ENCODE peak calls at places on chromosomes 16 and 17, in ten cellular contexts. One of them, this sample, is unnamed.

GRCh38 chr16:57912529-57913260 is 58.2 kb downstream of the CNGB1 start:
- DNase-seq in T-helper 1 cell: no peak
- DNase-seq in AG20443: no peak
- DNase-seq in fibroblast of villous mesenchyme: no peak
- DNase-seq in H7: no peak
- DNase-seq in RCC 7860: no peak
- DNase-seq in stimulated activated CD4-positive, alpha-beta T cell treated with anti-CD3 and anti-CD28 coated beads, Interleukin-2, amount 100 ng/mL, for 24 hours: no peak
- DNase-seq in uterus: no peak
- DNase-seq in activated effector memory CD4-positive, alpha-beta T cell treated with Interleukin-2 at 50 U/mL for 16 hours: no peak
- DNase-seq in activated CD4-positive, alpha-beta T cell treated with anti-CD3 and anti-CD28 coated beads, Interleukin-2, amount 50 U/mL, for 48 hours: no peak
- DNase-seq in this sample: no peak

GRCh38 chr17:47980516-47980915 is 9.6 kb downstream of the CDK5RAP3 start:
- DNase-seq in T-helper 1 cell: no peak
- DNase-seq in uterus: no peak
- DNase-seq in activated CD4-positive, alpha-beta T cell treated with anti-CD3 and anti-CD28 coated beads, Interleukin-2, amount 50 U/mL, for 48 hours: no peak
- DNase-seq in stimulated activated CD4-positive, alpha-beta T cell treated with anti-CD3 and anti-CD28 coated beads, Interleukin-2, amount 100 ng/mL, for 24 hours: no peak
- DNase-seq in H7: no peak
- DNase-seq in RCC 7860: no peak
- DNase-seq in AG20443: no peak
- DNase-seq in activated effector memory CD4-positive, alpha-beta T cell treated with Interleukin-2 at 50 U/mL for 16 hours: no peak
- DNase-seq in fibroblast of villous mesenchyme: no peak
- DNase-seq in this sample: no peak

GRCh38 chr16:31200821-31201510 is 1.6 kb downstream of the PYCARD start:
- DNase-seq in H7: no peak
- DNase-seq in AG20443: no peak
- DNase-seq in stimulated activated CD4-positive, alpha-beta T cell treated with anti-CD3 and anti-CD28 coated beads, Interleukin-2, amount 100 ng/mL, for 24 hours: peak
- DNase-seq in T-helper 1 cell: peak
- DNase-seq in activated CD4-positive, alpha-beta T cell treated with anti-CD3 and anti-CD28 coated beads, Interleukin-2, amount 50 U/mL, for 48 hours: peak
- DNase-seq in RCC 7860: no peak
- DNase-seq in activated effector memory CD4-positive, alpha-beta T cell treated with Interleukin-2 at 50 U/mL for 16 hours: peak
- DNase-seq in fibroblast of villous mesenchyme: peak
- DNase-seq in uterus: no peak
- DNase-seq in this sample: no peak

GRCh38 chr16:88472637-88473205 is 19.6 kb downstream of the ZFPM1 start:
- DNase-seq in activated CD4-positive, alpha-beta T cell treated with anti-CD3 and anti-CD28 coated beads, Interleukin-2, amount 50 U/mL, for 48 hours: no peak
- DNase-seq in fibroblast of villous mesenchyme: peak
- DNase-seq in activated effector memory CD4-positive, alpha-beta T cell treated with Interleukin-2 at 50 U/mL for 16 hours: no peak
- DNase-seq in T-helper 1 cell: no peak
- DNase-seq in stimulated activated CD4-positive, alpha-beta T cell treated with anti-CD3 and anti-CD28 coated beads, Interleukin-2, amount 100 ng/mL, for 24 hours: no peak
- DNase-seq in RCC 7860: no peak
- DNase-seq in H7: no peak
- DNase-seq in uterus: no peak
- DNase-seq in AG20443: no peak
- DNase-seq in this sample: no peak

GRCh38 chr16:12321363-12321762 is 344.8 kb downstream of the SNX29 start:
- DNase-seq in AG20443: no peak
- DNase-seq in H7: no peak
- DNase-seq in activated CD4-positive, alpha-beta T cell treated with anti-CD3 and anti-CD28 coated beads, Interleukin-2, amount 50 U/mL, for 48 hours: no peak
- DNase-seq in RCC 7860: no peak
- DNase-seq in activated effector memory CD4-positive, alpha-beta T cell treated with Interleukin-2 at 50 U/mL for 16 hours: no peak
- DNase-seq in uterus: no peak
- DNase-seq in T-helper 1 cell: no peak
- DNase-seq in stimulated activated CD4-positive, alpha-beta T cell treated with anti-CD3 and anti-CD28 coated beads, Interleukin-2, amount 100 ng/mL, for 24 hours: no peak
- DNase-seq in fibroblast of villous mesenchyme: no peak
- DNase-seq in this sample: no peak

GRCh38 chr17:65243838-65244237 is 106.7 kb downstream of the RGS9 start:
- DNase-seq in activated CD4-positive, alpha-beta T cell treated with anti-CD3 and anti-CD28 coated beads, Interleukin-2, amount 50 U/mL, for 48 hours: peak
- DNase-seq in T-helper 1 cell: no peak
- DNase-seq in uterus: no peak
- DNase-seq in RCC 7860: peak
- DNase-seq in H7: peak
- DNase-seq in activated effector memory CD4-positive, alpha-beta T cell treated with Interleukin-2 at 50 U/mL for 16 hours: no peak
- DNase-seq in AG20443: peak
- DNase-seq in stimulated activated CD4-positive, alpha-beta T cell treated with anti-CD3 and anti-CD28 coated beads, Interleukin-2, amount 100 ng/mL, for 24 hours: no peak
- DNase-seq in fibroblast of villous mesenchyme: no peak
- DNase-seq in this sample: no peak

GRCh38 chr16:24853830-24854229 is 8.1 kb downstream of the SLC5A11 start:
- DNase-seq in H7: peak
- DNase-seq in T-helper 1 cell: no peak
- DNase-seq in RCC 7860: no peak
- DNase-seq in AG20443: peak
- DNase-seq in uterus: peak
- DNase-seq in activated effector memory CD4-positive, alpha-beta T cell treated with Interleukin-2 at 50 U/mL for 16 hours: no peak
- DNase-seq in stimulated activated CD4-positive, alpha-beta T cell treated with anti-CD3 and anti-CD28 coated beads, Interleukin-2, amount 100 ng/mL, for 24 hours: no peak
- DNase-seq in activated CD4-positive, alpha-beta T cell treated with anti-CD3 and anti-CD28 coated beads, Interleukin-2, amount 50 U/mL, for 48 hours: no peak
- DNase-seq in fibroblast of villous mesenchyme: peak
- DNase-seq in this sample: no peak

GRCh38 chr17:5973410-5973809 is 96.8 kb upstream of the WSCD1 start:
- DNase-seq in activated effector memory CD4-positive, alpha-beta T cell treated with Interleukin-2 at 50 U/mL for 16 hours: no peak
- DNase-seq in RCC 7860: no peak
- DNase-seq in uterus: no peak
- DNase-seq in H7: no peak
- DNase-seq in T-helper 1 cell: no peak
- DNase-seq in stimulated activated CD4-positive, alpha-beta T cell treated with anti-CD3 and anti-CD28 coated beads, Interleukin-2, amount 100 ng/mL, for 24 hours: no peak
- DNase-seq in AG20443: no peak
- DNase-seq in fibroblast of villous mesenchyme: no peak
- DNase-seq in activated CD4-positive, alpha-beta T cell treated with anti-CD3 and anti-CD28 coated beads, Interleukin-2, amount 50 U/mL, for 48 hours: no peak
- DNase-seq in this sample: no peak

GRCh38 chr16:28981517-28981916 is 3.3 kb upstream of the LAT start:
- DNase-seq in RCC 7860: peak
- DNase-seq in fibroblast of villous mesenchyme: no peak
- DNase-seq in activated effector memory CD4-positive, alpha-beta T cell treated with Interleukin-2 at 50 U/mL for 16 hours: no peak
- DNase-seq in stimulated activated CD4-positive, alpha-beta T cell treated with anti-CD3 and anti-CD28 coated beads, Interleukin-2, amount 100 ng/mL, for 24 hours: peak
- DNase-seq in uterus: no peak
- DNase-seq in AG20443: peak
- DNase-seq in T-helper 1 cell: no peak
- DNase-seq in activated CD4-positive, alpha-beta T cell treated with anti-CD3 and anti-CD28 coated beads, Interleukin-2, amount 50 U/mL, for 48 hours: peak
- DNase-seq in H7: peak
- DNase-seq in this sample: no peak

GRCh38 chr17:43125967-43126910 is 1.1 kb upstream of the BRCA1 start:
- DNase-seq in T-helper 1 cell: no peak
- DNase-seq in activated CD4-positive, alpha-beta T cell treated with anti-CD3 and anti-CD28 coated beads, Interleukin-2, amount 50 U/mL, for 48 hours: no peak
- DNase-seq in fibroblast of villous mesenchyme: peak
- DNase-seq in uterus: no peak
- DNase-seq in stimulated activated CD4-positive, alpha-beta T cell treated with anti-CD3 and anti-CD28 coated beads, Interleukin-2, amount 100 ng/mL, for 24 hours: no peak
- DNase-seq in RCC 7860: no peak
- DNase-seq in activated effector memory CD4-positive, alpha-beta T cell treated with Interleukin-2 at 50 U/mL for 16 hours: no peak
- DNase-seq in AG20443: no peak
- DNase-seq in H7: peak
- DNase-seq in this sample: no peak

GRCh38 chr16:24729243-24729966 is at the start of gene TNRC6A:
- DNase-seq in fibroblast of villous mesenchyme: peak
- DNase-seq in uterus: peak
- DNase-seq in AG20443: peak
- DNase-seq in activated effector memory CD4-positive, alpha-beta T cell treated with Interleukin-2 at 50 U/mL for 16 hours: peak
- DNase-seq in activated CD4-positive, alpha-beta T cell treated with anti-CD3 and anti-CD28 coated beads, Interleukin-2, amount 50 U/mL, for 48 hours: peak
- DNase-seq in RCC 7860: peak
- DNase-seq in H7: peak
- DNase-seq in stimulated activated CD4-positive, alpha-beta T cell treated with anti-CD3 and anti-CD28 coated beads, Interleukin-2, amount 100 ng/mL, for 24 hours: peak
- DNase-seq in T-helper 1 cell: peak
- DNase-seq in this sample: peak

GRCh38 chr17:62658136-62658535 is 30.7 kb downstream of the MRC2 start:
- DNase-seq in stimulated activated CD4-positive, alpha-beta T cell treated with anti-CD3 and anti-CD28 coated beads, Interleukin-2, amount 100 ng/mL, for 24 hours: no peak
- DNase-seq in activated effector memory CD4-positive, alpha-beta T cell treated with Interleukin-2 at 50 U/mL for 16 hours: no peak
- DNase-seq in fibroblast of villous mesenchyme: no peak
- DNase-seq in T-helper 1 cell: no peak
- DNase-seq in RCC 7860: no peak
- DNase-seq in uterus: no peak
- DNase-seq in activated CD4-positive, alpha-beta T cell treated with anti-CD3 and anti-CD28 coated beads, Interleukin-2, amount 50 U/mL, for 48 hours: no peak
- DNase-seq in AG20443: no peak
- DNase-seq in H7: no peak
- DNase-seq in this sample: no peak